ENCODE peak calls at places on chromosomes 13 and 19, in six cellular contexts. One of them, this sample, is unnamed.

GRCh38 chr19:53394522-53394973 is 401 bp upstream of the ZNF765 start:
- DNase-seq in IMR-90: peak; percentile 61
- DNase-seq in H1: no peak
- DNase-seq in neuronal stem cell: no peak
- DNase-seq in H9: peak; percentile 83
- DNase-seq in mesenchymal stem cell: peak; percentile 76
- DNase-seq in this sample: peak; percentile 89

GRCh38 chr19:3068071-3068470 is 5.8 kb upstream of the TLE5 start:
- DNase-seq in IMR-90: no peak
- DNase-seq in H1: no peak
- DNase-seq in neuronal stem cell: no peak
- DNase-seq in H9: no peak
- DNase-seq in mesenchymal stem cell: no peak
- DNase-seq in this sample: no peak

GRCh38 chr13:45943965-45944364 is 92.4 kb upstream of the SIAH3 start:
- DNase-seq in IMR-90: peak; percentile 48
- DNase-seq in H1: no peak
- DNase-seq in neuronal stem cell: no peak
- DNase-seq in H9: no peak
- DNase-seq in mesenchymal stem cell: peak; percentile 9
- DNase-seq in this sample: peak; percentile 76

GRCh38 chr19:48540110-48540509 is 11.9 kb upstream of the SULT2B1 start:
- DNase-seq in IMR-90: no peak
- DNase-seq in H1: no peak
- DNase-seq in neuronal stem cell: no peak
- DNase-seq in H9: no peak
- DNase-seq in mesenchymal stem cell: no peak
- DNase-seq in this sample: no peak

GRCh38 chr13:111415216-111415615 is 94.8 kb downstream of the TEX29 start:
- DNase-seq in IMR-90: no peak
- DNase-seq in H1: no peak
- DNase-seq in neuronal stem cell: peak; percentile 67
- DNase-seq in H9: no peak
- DNase-seq in mesenchymal stem cell: no peak
- DNase-seq in this sample: no peak

GRCh38 chr19:55265173-55265572 is 6.4 kb upstream of the PPP6R1 start:
- DNase-seq in IMR-90: no peak
- DNase-seq in H1: no peak
- DNase-seq in neuronal stem cell: no peak
- DNase-seq in H9: no peak
- DNase-seq in mesenchymal stem cell: no peak
- DNase-seq in this sample: no peak

GRCh38 chr19:35963514-35963913 is 27.3 kb downstream of the LRFN3 start:
- DNase-seq in IMR-90: peak; percentile 56
- DNase-seq in H1: peak; percentile 88
- DNase-seq in neuronal stem cell: peak; percentile 69
- DNase-seq in H9: peak; percentile 76
- DNase-seq in mesenchymal stem cell: peak; percentile 68
- DNase-seq in this sample: peak; percentile 75

GRCh38 chr13:25806304-25806974 is 245.4 kb downstream of the SHISA2 start:
- DNase-seq in IMR-90: no peak
- DNase-seq in H1: no peak
- DNase-seq in neuronal stem cell: no peak
- DNase-seq in H9: no peak
- DNase-seq in mesenchymal stem cell: peak; percentile 37
- DNase-seq in this sample: no peak

GRCh38 chr19:6274756-6275155 is 5.0 kb downstream of the MLLT1 start:
- DNase-seq in IMR-90: no peak
- DNase-seq in H1: no peak
- DNase-seq in neuronal stem cell: no peak
- DNase-seq in H9: no peak
- DNase-seq in mesenchymal stem cell: no peak
- DNase-seq in this sample: no peak
- H3K79me1 ChIP-seq in IMR-90: peaks cover 41% of the 10 kb centered on the region
- H3K79me1 ChIP-seq in H1: peaks cover 43% of the 10 kb centered on the region
- H3K79me1 ChIP-seq in neuronal stem cell: peaks cover 22% of the 10 kb centered on the region
- H3K79me1 ChIP-seq in H9: peaks cover 27% of the 10 kb centered on the region
- H3K79me1 ChIP-seq in mesenchymal stem cell: peaks cover 34% of the 10 kb centered on the region
- H3K79me1 ChIP-seq in this sample: peaks cover 10% of the 10 kb centered on the region

DNA sequence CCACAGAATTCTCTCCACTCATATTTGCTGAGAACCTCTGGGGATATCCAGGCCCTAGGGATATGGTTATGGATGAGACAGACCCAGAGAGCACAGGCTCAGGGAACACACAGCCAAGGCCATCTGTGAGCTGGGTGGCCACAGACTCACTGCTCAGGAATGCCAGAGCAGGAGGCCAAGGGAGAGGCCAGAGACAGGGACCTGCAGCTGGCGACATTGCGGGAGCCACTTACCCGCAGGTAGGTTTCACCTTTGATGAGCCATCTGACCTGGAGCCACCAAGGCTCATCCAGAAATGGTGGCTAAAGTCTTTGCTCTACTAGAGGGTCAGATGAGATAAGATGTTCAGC is 29.4 kb downstream of the CCNE1 start:
- DNase-seq in IMR-90: no peak
- DNase-seq in H1: no peak
- DNase-seq in neuronal stem cell: no peak
- DNase-seq in H9: no peak
- DNase-seq in mesenchymal stem cell: peak; percentile 53
- DNase-seq in this sample: no peak
- H2AFZ ChIP-seq in IMR-90: no peak overlapping the region
- H2AFZ ChIP-seq in H1: peak overlapping the region; percentile 23
- H2AFZ ChIP-seq in neuronal stem cell: peak overlapping the region; percentile 27
- H2AFZ ChIP-seq in H9: no peak overlapping the region
- H2AFZ ChIP-seq in mesenchymal stem cell: no peak overlapping the region
- H2AFZ ChIP-seq in this sample: no peak overlapping the region

DNA sequence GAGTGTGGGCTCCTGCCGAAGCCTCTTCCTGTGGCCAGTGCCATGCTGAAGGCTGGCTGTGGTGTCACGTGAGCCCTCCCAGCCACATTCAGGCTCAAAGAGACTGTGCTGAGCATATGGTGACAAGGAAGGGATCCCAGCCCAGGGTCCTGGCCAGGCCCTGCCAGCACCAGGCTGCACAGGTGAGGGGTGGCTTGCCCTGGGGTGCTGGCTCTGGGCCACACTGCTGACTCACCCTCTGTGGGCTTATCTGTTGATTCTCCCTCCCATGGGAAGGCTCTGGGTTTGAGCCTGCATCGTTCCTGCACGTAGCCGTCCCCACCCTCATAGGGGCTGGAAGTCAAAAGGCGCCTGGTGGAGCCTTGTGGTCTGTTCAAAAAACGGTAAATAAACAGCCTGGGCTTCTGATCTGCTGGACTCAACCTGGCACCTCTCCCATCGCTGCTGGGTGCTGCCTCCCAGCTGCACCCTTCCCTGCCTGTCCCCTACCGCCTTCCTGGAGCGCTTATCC is 31.1 kb downstream of the DNM2 start:
- DNase-seq in IMR-90: no peak
- DNase-seq in H1: no peak
- DNase-seq in neuronal stem cell: no peak
- DNase-seq in H9: no peak
- DNase-seq in mesenchymal stem cell: peak; percentile 43
- DNase-seq in this sample: peak; percentile 92
- H3K79me1 ChIP-seq in IMR-90: peaks cover 13% of the 10 kb centered on the region
- H3K79me1 ChIP-seq in H1: peaks cover 16% of the 10 kb centered on the region
- H3K79me1 ChIP-seq in neuronal stem cell: peaks cover 14% of the 10 kb centered on the region
- H3K79me1 ChIP-seq in H9: peaks cover 8% of the 10 kb centered on the region
- H3K79me1 ChIP-seq in mesenchymal stem cell: peaks cover 40% of the 10 kb centered on the region
- H3K79me1 ChIP-seq in this sample: peaks cover 2% of the 10 kb centered on the region

GRCh38 chr13:95546919-95547318 is 5.6 kb upstream of the CLDN10 start:
- DNase-seq in IMR-90: no peak
- DNase-seq in H1: no peak
- DNase-seq in neuronal stem cell: no peak
- DNase-seq in H9: peak; percentile 33
- DNase-seq in mesenchymal stem cell: no peak
- DNase-seq in this sample: no peak
- H2AFZ ChIP-seq in IMR-90: no peak overlapping the region
- H2AFZ ChIP-seq in H1: peak overlapping the region; percentile 3
- H2AFZ ChIP-seq in neuronal stem cell: no peak overlapping the region
- H2AFZ ChIP-seq in H9: no peak overlapping the region
- H2AFZ ChIP-seq in mesenchymal stem cell: no peak overlapping the region
- H2AFZ ChIP-seq in this sample: peak overlapping the region; percentile 71

This sample was measured in trophoblast cell.